ENCODE peak calls at places on chromosomes 4 and X, in seven cellular contexts. O is body of pancreas, H is tibial nerve, B is left ventricle myocardium inferior, E is fibroblast of lung, W is ascending aorta, V is ovary. T is an unnamed sample. For H3K27me3, the result is how much of the 10 kb centered on the place peaks cover.

GRCh38 chrX:24271262-24271661 is 42.6 kb downstream of the SUPT20HL2 start:
- DNase-seq in O (no peak), H (no peak), B (no peak), E (no peak), W (no peak), V (no peak), T (no peak)

GRCh38 chr4:108315699-108316098 is 147.0 kb upstream of the LEF1 start:
- DNase-seq in O (no peak), H (no peak), B (no peak), E (no peak), W (no peak), V (no peak), T (no peak)

GRCh38 chr4:81844717-81845116 is 373.0 kb upstream of the RASGEF1B start:
- DNase-seq in O (peak), H (peak), B (peak), E (peak), W (no peak), V (peak), T (peak)

GRCh38 chrX:94743478-94743877 is 1069.5 kb downstream of the FAM133A start:
- DNase-seq in O (no peak), H (no peak), B (no peak), E (no peak), W (no peak), V (no peak), T (no peak)

GRCh38 chr4:54255881-54256280 is 26.8 kb downstream of the PDGFRA start:
- DNase-seq in O (no peak), H (no peak), B (no peak), E (peak), W (no peak), V (no peak), T (peak)

GRCh38 chr4:185838514-185839203 is 26.7 kb upstream of the SORBS2 start:
- DNase-seq in O (no peak), H (no peak), B (no peak), E (no peak), W (no peak), V (no peak), T (no peak)

GRCh38 chr4:15234585-15235126 is 193.2 kb upstream of the C1QTNF7 start:
- DNase-seq in O (no peak), H (peak), B (no peak), E (peak), W (no peak), V (no peak), T (no peak)

GRCh38 chr4:145871209-145871608 is 67.4 kb downstream of the ZNF827 start:
- DNase-seq in O (no peak), H (no peak), B (no peak), E (no peak), W (no peak), V (no peak), T (no peak)

GRCh38 chrX:37745835-37746234 is 34.0 kb upstream of the CYBB start:
- DNase-seq in O (no peak), H (no peak), B (no peak), E (no peak), W (no peak), V (no peak), T (no peak)

GRCh38 chr4:146638801-146639351 is at the start of gene POU4F2:
- DNase-seq in O (no peak), H (no peak), B (no peak), E (peak), W (no peak), V (no peak), T (no peak)

GRCh38 chr4:47933798-47934197 is 19.4 kb upstream of the NFXL1 start:
- DNase-seq in O (no peak), H (no peak), B (no peak), E (peak), W (no peak), V (no peak), T (no peak)

GRCh38 chrX:107674480-107675364 is 46.4 kb downstream of the PRPS1 start:
- DNase-seq in O (peak), H (peak), B (peak), E (peak), W (peak), V (peak), T (peak)

GRCh38 chrX:70313503-70313902 is 23.6 kb downstream of the KIF4A start:
- DNase-seq in O (no peak), H (no peak), B (no peak), E (peak), W (no peak), V (no peak), T (no peak)

GRCh38 chr4:87824352-87824751 is 8.4 kb upstream of the MEPE start:
- DNase-seq in O (no peak), H (no peak), B (no peak), E (no peak), W (no peak), V (no peak), T (no peak)

GRCh38 chr4:39637572-39638357 is 900 bp downstream of the SMIM14 start:
- DNase-seq in O (peak), H (peak), B (peak), E (peak), W (no peak), V (peak), T (no peak)

GRCh38 chrX:137166591-137166990 is 132.8 kb upstream of the GPR101 start:
- DNase-seq in O (peak), H (no peak), B (no peak), E (no peak), W (no peak), V (no peak), T (no peak)

GRCh38 chrX:16671005-16671404 is 21.0 kb downstream of the S100G start:
- DNase-seq in O (no peak), H (peak), B (no peak), E (peak), W (no peak), V (no peak), T (no peak)

GRCh38 chrX:8364369-8365141 is 100.1 kb upstream of the VCX3B start:
- DNase-seq in O (no peak), H (no peak), B (peak), E (peak), W (no peak), V (no peak), T (no peak)

GRCh38 chr4:56434599-56435000 is 815 bp downstream of the PPAT start:
- DNase-seq in O (peak), H (no peak), B (no peak), E (peak), W (no peak), V (no peak), T (no peak)

GRCh38 chr4:47010347-47011188 is 17.2 kb upstream of the GABRA4 start:
- DNase-seq in O (no peak), H (no peak), B (no peak), E (no peak), W (no peak), V (no peak), T (no peak)

GRCh38 chr4:147318581-147318980 is 162.3 kb upstream of the EDNRA start:
- DNase-seq in O (no peak), H (no peak), B (no peak), E (peak), W (no peak), V (no peak), T (no peak)

GRCh38 chr4:140351778-140352177 is 21.7 kb upstream of the SCOC start:
- DNase-seq in O (no peak), H (no peak), B (no peak), E (no peak), W (no peak), V (no peak), T (no peak)

GRCh38 chr4:89000844-89001360 is 56.1 kb downstream of the FAM13A start:
- DNase-seq in O (peak), H (no peak), B (no peak), E (peak), W (no peak), V (no peak), T (no peak)

GRCh38 chr4:6612961-6613675 is 27.4 kb upstream of the MRFAP1 start:
- DNase-seq in O (no peak), H (no peak), B (no peak), E (no peak), W (no peak), V (no peak), T (no peak)

GRCh38 chrX:107445146-107445545 is 4.3 kb upstream of the FRMPD3 start:
- DNase-seq in O (no peak), H (no peak), B (no peak), E (no peak), W (no peak), V (no peak), T (no peak)

GRCh38 chr4:158169931-158170690 is 2.7 kb downstream of the GASK1B start:
- DNase-seq in O (no peak), H (no peak), B (no peak), E (peak), W (no peak), V (no peak), T (no peak)

GRCh38 chr4:181661090-181661489 is 582.1 kb upstream of the TENM3 start:
- DNase-seq in O (no peak), H (no peak), B (no peak), E (peak), W (no peak), V (no peak), T (no peak)

GRCh38 chr4:173334891-173335754 is 965 bp upstream of the HMGB2 start:
- DNase-seq in O (peak), H (no peak), B (peak), E (peak), W (peak), V (peak), T (peak)

GRCh38 chr4:98448923-98449322 is 187.7 kb downstream of the RAP1GDS1 start:
- DNase-seq in O (no peak), H (no peak), B (no peak), E (no peak), W (no peak), V (no peak), T (no peak)

GRCh38 chr4:78878031-78878430 is 61.2 kb downstream of the PAQR3 start:
- DNase-seq in O (no peak), H (no peak), B (no peak), E (no peak), W (no peak), V (no peak), T (no peak)

GRCh38 chr4:185470503-185471195 is 884 bp downstream of the CCDC110 start:
- DNase-seq in O (peak), H (peak), B (peak), E (peak), W (peak), V (peak), T (peak)

GRCh38 chrX:11352296-11352741 is 59.1 kb downstream of the AMELX start:
- DNase-seq in O (no peak), H (no peak), B (no peak), E (peak), W (no peak), V (no peak), T (no peak)
- H3K27me3 ChIP-seq in O (under half), H (under half), B (under half), E (under half), W (under half), V (under half), T (under half)

GRCh38 chr4:134636332-134637055 is 434.9 kb upstream of the PABPC4L start:
- DNase-seq in O (no peak), H (no peak), B (no peak), E (no peak), W (no peak), V (no peak), T (no peak)

GRCh38 chr4:134632056-134632455 is 430.5 kb upstream of the PABPC4L start:
- DNase-seq in O (no peak), H (no peak), B (no peak), E (peak), W (no peak), V (no peak), T (no peak)

DNA sequence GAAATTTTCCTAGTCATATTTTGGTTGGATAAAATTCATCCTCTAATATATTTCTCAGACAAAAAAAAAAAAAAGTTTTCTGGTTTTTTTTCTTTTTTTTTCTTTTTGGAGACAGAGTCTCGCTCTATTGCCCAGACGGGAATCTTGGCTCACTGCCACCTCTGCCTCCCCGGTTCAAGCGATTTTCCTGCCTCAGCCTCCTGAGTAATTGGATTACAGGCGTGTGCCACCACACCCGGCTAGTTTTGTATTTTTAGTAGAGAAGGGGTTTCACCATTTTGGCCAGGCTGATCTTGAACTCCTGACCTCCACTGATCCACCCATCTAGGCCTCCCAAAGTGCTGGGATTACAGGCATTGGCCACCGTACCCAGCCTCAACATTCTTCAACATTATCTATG is 432.7 kb upstream of the PABPC4L start:
- DNase-seq in O (no peak), H (no peak), B (no peak), E (no peak), W (no peak), V (no peak), T (no peak)
- H3K27ac ChIP-seq in O (no peak), H (no peak), B (no peak), E (no peak), W (no peak), V (no peak), T (no peak)

GRCh38 chrX:54550821-54551220 is 20.8 kb downstream of the GNL3L start:
- DNase-seq in O (no peak), H (no peak), B (no peak), E (no peak), W (no peak), V (no peak), T (no peak)
- TF ChIP-seq CTCF in O (no peak), H (no peak), B (no peak), E (no peak), W (no peak), V (no peak), T (no peak)

GRCh38 chr4:13547563-13548041 is 3.3 kb upstream of the NKX3-2 start:
- DNase-seq in O (no peak), H (no peak), B (no peak), E (no peak), W (no peak), V (no peak), T (no peak)

GRCh38 chr4:13546374-13546854 is 2.1 kb upstream of the NKX3-2 start:
- DNase-seq in O (no peak), H (no peak), B (no peak), E (no peak), W (no peak), V (no peak), T (no peak)

GRCh38 chr4:13548984-13549546 is 4.8 kb upstream of the NKX3-2 start:
- DNase-seq in O (peak), H (peak), B (peak), E (peak), W (no peak), V (peak), T (peak)

GRCh38 chr4:13546855-13547562 is 2.7 kb upstream of the NKX3-2 start:
- DNase-seq in O (no peak), H (no peak), B (no peak), E (no peak), W (no peak), V (no peak), T (no peak)

GRCh38 chr4:13548059-13548983 is 4.0 kb upstream of the NKX3-2 start:
- DNase-seq in O (no peak), H (no peak), B (no peak), E (no peak), W (no peak), V (no peak), T (no peak)
- H3K27me3 ChIP-seq in O (half or more), H (half or more), B (half or more), E (under half), W (half or more), V (under half), T (half or more)

DNA sequence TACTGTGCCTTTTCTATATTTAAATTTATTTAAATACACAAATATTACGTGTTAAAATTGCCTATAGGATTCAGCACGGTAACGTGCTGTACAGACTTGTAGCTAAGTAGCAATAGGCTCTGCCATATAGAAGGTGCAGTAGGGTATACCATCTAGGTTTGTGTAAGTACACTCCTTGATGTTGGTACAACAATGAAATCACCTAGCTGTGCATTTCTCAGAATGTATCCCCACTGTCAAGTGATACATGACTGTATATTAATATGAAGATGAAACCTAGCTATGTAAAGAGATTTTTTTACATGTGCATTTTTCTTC is 431.2 kb downstream of the KCTD8 start:
- DNase-seq in O (no peak), H (no peak), B (no peak), E (no peak), W (no peak), V (no peak), T (no peak)
- H3K27ac ChIP-seq in O (no peak), H (no peak), B (no peak), E (no peak), W (no peak), V (no peak), T (no peak)

GRCh38 chr4:111630705-111631104 is 514.5 kb upstream of the FAM241A start:
- DNase-seq in O (no peak), H (no peak), B (no peak), E (peak), W (no peak), V (no peak), T (no peak)
- TF ChIP-seq CTCF in O (no peak), H (peak), B (peak), E (no peak), W (peak), V (no peak), T (peak)

DNA sequence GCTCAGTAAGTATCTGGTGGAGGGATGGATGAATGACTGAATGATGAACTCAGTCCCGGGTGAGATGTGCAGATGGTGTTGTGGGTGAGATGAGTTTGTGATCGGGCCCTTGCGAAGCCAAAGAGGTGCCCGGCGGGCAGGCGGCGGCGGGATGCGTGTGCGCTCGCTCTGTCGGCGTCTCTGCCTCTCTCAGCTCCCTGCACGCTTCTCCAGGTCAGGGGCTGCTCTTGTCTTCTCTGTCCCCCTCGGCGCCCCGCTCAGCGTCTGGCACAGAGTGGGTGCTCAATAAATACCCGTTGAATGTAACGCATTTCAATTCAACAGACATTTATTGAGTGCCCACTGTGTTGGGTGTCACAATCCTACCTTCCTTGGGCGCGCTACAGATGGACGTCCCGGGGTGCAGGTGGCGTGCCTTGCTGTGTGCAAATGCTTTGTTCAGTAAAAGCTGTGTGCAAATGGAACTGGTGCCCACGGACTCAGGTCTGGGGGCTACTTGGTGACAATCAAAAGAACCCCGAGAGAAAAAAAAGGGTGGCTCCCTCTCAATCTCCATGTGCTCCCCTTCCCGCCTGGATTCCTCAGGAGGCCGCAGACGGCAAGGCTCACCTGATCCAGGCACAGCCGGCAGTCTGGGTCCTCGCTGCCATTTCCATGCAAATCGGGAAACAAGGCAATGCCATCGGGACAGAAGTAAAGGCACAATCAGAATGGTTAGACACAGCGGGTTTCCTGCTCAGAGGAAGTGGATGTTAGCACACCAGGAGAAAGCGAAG is 65.6 kb upstream of the AFAP1 start:
- DNase-seq in O (no peak), H (no peak), B (no peak), E (no peak), W (no peak), V (no peak), T (no peak)
- H3K27me3 ChIP-seq in O (under half), H (under half), B (under half), E (under half), W (under half), V (under half), T (under half)

GRCh38 chr4:153511104-153511503 is 44.9 kb downstream of the TMEM131L start:
- DNase-seq in O (no peak), H (no peak), B (no peak), E (no peak), W (no peak), V (no peak), T (no peak)

GRCh38 chr4:153512162-153512852 is 46.1 kb downstream of the TMEM131L start:
- DNase-seq in O (no peak), H (no peak), B (no peak), E (no peak), W (no peak), V (no peak), T (no peak)

GRCh38 chr4:153512952-153513500 is 46.9 kb downstream of the TMEM131L start:
- DNase-seq in O (no peak), H (no peak), B (no peak), E (peak), W (no peak), V (no peak), T (no peak)

GRCh38 chr4:153513596-153513995 is 47.4 kb downstream of the TMEM131L start:
- DNase-seq in O (no peak), H (no peak), B (no peak), E (no peak), W (no peak), V (no peak), T (no peak)

GRCh38 chr4:153514001-153514526 is 47.9 kb downstream of the TMEM131L start:
- DNase-seq in O (no peak), H (no peak), B (no peak), E (peak), W (no peak), V (no peak), T (no peak)
- H3K27ac ChIP-seq in O (peak), H (no peak), B (peak), E (peak), W (peak), V (no peak), T (peak)

GRCh38 chrX:46545111-46546005 is at the start of gene ZNF674:
- DNase-seq in O (peak), H (peak), B (peak), E (peak), W (peak), V (peak), T (peak)
- TF ChIP-seq CTCF in O (peak), H (peak), B (peak), E (no peak), W (peak), V (peak), T (peak)

DNA sequence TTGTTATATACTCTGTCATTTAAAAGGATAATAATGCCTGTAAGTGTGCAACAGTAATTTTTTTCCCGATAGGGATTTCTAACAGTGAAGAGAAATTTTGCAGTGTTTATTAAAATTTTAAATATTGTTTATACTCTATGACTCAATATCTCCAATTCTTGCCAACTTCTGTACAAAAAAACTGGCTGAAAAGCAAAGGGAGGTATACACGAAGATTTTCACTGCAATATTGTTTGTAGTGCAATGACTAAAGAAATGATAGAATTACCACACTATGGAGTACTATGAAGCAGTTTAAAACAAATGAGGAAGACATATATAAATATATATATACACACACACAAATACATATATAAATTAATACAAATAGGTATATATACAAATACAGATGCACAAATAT is 187.9 kb upstream of the IL15 start:
- DNase-seq in O (no peak), H (no peak), B (no peak), E (no peak), W (no peak), V (no peak), T (no peak)
- H3K27me3 ChIP-seq in O (under half), H (under half), B (under half), E (under half), W (under half), V (under half), T (under half)

T was measured in tibial artery.